ENCODE peak calls at places on chromosomes 3 and 15, in ten cellular contexts. P, N, M, H, O, E, D, V, C and J are unnamed samples.

GRCh38 chr3:98978068-98978811 is 76.7 kb upstream of the DCBLD2 start:
- DNase-seq in C (no peak), N (no peak), O (no peak), M (no peak), P (no peak), V (no peak), D (no peak), E (no peak), H (no peak), J (no peak)

GRCh38 chr3:58633157-58633865 is 33.3 kb downstream of the FAM3D start:
- DNase-seq in N (no peak), H (no peak), C (no peak), V (no peak), D (no peak), E (no peak), O (no peak), M (no peak), P (no peak), J (no peak)

GRCh38 chr15:95495033-95495541 is 835.4 kb upstream of the NR2F2 start:
- DNase-seq in E (no peak), C (no peak), H (no peak), D (no peak), N (no peak), P (no peak), O (no peak), V (no peak), M (peak), J (no peak)

GRCh38 chr3:190972840-190973270 is 110.4 kb upstream of the GMNC start:
- DNase-seq in P (no peak), C (peak), M (peak), N (no peak), H (no peak), V (no peak), O (no peak), E (no peak), D (no peak), J (no peak)

GRCh38 chr3:136250862-136251460 is 821 bp downstream of the PCCB start:
- DNase-seq in O (peak), H (peak), C (peak), N (peak), V (no peak), P (peak), D (peak), E (peak), M (peak), J (peak)

GRCh38 chr3:156135921-156136655 is 15.7 kb downstream of the KCNAB1 start:
- DNase-seq in C (no peak), D (no peak), E (no peak), V (no peak), P (no peak), H (no peak), N (peak), M (no peak), O (no peak), J (peak)

GRCh38 chr3:52831500-52832301 is 1.2 kb upstream of the ITIH4 start:
- DNase-seq in N (peak), M (peak), D (peak), P (peak), V (no peak), E (peak), O (no peak), C (peak), H (no peak), J (peak)

GRCh38 chr3:143533391-143533790 is 314.9 kb downstream of the SLC9A9 start:
- DNase-seq in M (no peak), E (no peak), C (no peak), V (no peak), D (no peak), H (no peak), O (no peak), N (no peak), P (no peak), J (no peak)

GRCh38 chr3:72244396-72244795 is 459.4 kb upstream of the PROK2 start:
- DNase-seq in N (no peak), C (no peak), V (no peak), E (no peak), H (no peak), P (no peak), M (no peak), O (no peak), D (no peak), J (no peak)

GRCh38 chr3:41462103-41462691 is 262.9 kb downstream of the CTNNB1 start:
- DNase-seq in M (no peak), C (no peak), O (no peak), E (no peak), N (no peak), H (no peak), V (no peak), D (no peak), P (peak), J (no peak)

GRCh38 chr3:45992820-45993219 is 2.8 kb downstream of the FYCO1 start:
- DNase-seq in O (no peak), H (no peak), P (peak), V (no peak), E (peak), N (no peak), D (no peak), C (no peak), M (peak), J (no peak)

GRCh38 chr15:85622432-85622831 is 172.3 kb downstream of the KLHL25 start:
- DNase-seq in E (no peak), M (peak), V (no peak), C (peak), O (no peak), H (no peak), N (no peak), P (no peak), D (no peak), J (no peak)

GRCh38 chr3:145698252-145698651 is 462.7 kb downstream of the PLOD2 start:
- DNase-seq in C (no peak), P (no peak), D (no peak), O (no peak), N (no peak), H (no peak), M (peak), E (peak), V (no peak), J (no peak)

GRCh38 chr15:82539690-82540054 is 585 bp downstream of the RPS17 start:
- DNase-seq in V (no peak), P (peak), N (no peak), H (no peak), O (no peak), E (no peak), C (peak), M (peak), D (no peak), J (no peak)

GRCh38 chr15:68372291-68372811 is 59.6 kb downstream of the ITGA11 start:
- DNase-seq in V (no peak), E (no peak), H (peak), C (peak), O (peak), D (peak), P (no peak), N (no peak), M (peak), J (peak)